ENCODE peak calls at places on chromosomes 6 and 20, in ten cellular contexts. One of them, this sample, is unnamed. For H3K9me3, the result is how much of the 10 kb centered on the place peaks cover.

GRCh38 chr6:132763269-132763668 is 5.6 kb upstream of the VNN2 start:
- DNase-seq in IMR-90: no peak
- DNase-seq in HCT116: no peak
- DNase-seq in right lobe of liver: no peak
- DNase-seq in uterus: no peak
- DNase-seq in adrenal gland: peak
- DNase-seq in hepatocyte: no peak
- DNase-seq in heart right ventricle: no peak
- DNase-seq in AG04450: no peak
- DNase-seq in PC-9: no peak
- DNase-seq in this sample: no peak

GRCh38 chr6:16929814-16930213 is 168.6 kb upstream of the ATXN1 start:
- DNase-seq in hepatocyte: peak
- DNase-seq in heart right ventricle: no peak
- DNase-seq in adrenal gland: no peak
- DNase-seq in IMR-90: peak
- DNase-seq in uterus: no peak
- DNase-seq in PC-9: no peak
- DNase-seq in AG04450: peak
- DNase-seq in HCT116: no peak
- DNase-seq in right lobe of liver: no peak
- DNase-seq in this sample: no peak

GRCh38 chr20:63639093-63639860 is 12.4 kb upstream of the GMEB2 start:
- DNase-seq in hepatocyte: no peak
- DNase-seq in heart right ventricle: peak
- DNase-seq in right lobe of liver: no peak
- DNase-seq in adrenal gland: no peak
- DNase-seq in HCT116: no peak
- DNase-seq in uterus: no peak
- DNase-seq in PC-9: no peak
- DNase-seq in IMR-90: no peak
- DNase-seq in AG04450: no peak
- DNase-seq in this sample: no peak

GRCh38 chr6:168765710-168766109 is 324.7 kb downstream of the SMOC2 start:
- DNase-seq in adrenal gland: no peak
- DNase-seq in HCT116: no peak
- DNase-seq in uterus: no peak
- DNase-seq in hepatocyte: no peak
- DNase-seq in AG04450: no peak
- DNase-seq in right lobe of liver: no peak
- DNase-seq in IMR-90: no peak
- DNase-seq in PC-9: no peak
- DNase-seq in heart right ventricle: no peak
- DNase-seq in this sample: no peak

GRCh38 chr6:31907158-31907813 is 5.4 kb upstream of the ZBTB12 start:
- DNase-seq in hepatocyte: no peak
- DNase-seq in uterus: peak
- DNase-seq in heart right ventricle: no peak
- DNase-seq in PC-9: no peak
- DNase-seq in IMR-90: peak
- DNase-seq in AG04450: peak
- DNase-seq in right lobe of liver: no peak
- DNase-seq in HCT116: no peak
- DNase-seq in adrenal gland: no peak
- DNase-seq in this sample: no peak

GRCh38 chr6:21085643-21086042 is 507.9 kb upstream of the SOX4 start:
- DNase-seq in AG04450: no peak
- DNase-seq in adrenal gland: no peak
- DNase-seq in hepatocyte: no peak
- DNase-seq in uterus: no peak
- DNase-seq in PC-9: no peak
- DNase-seq in heart right ventricle: no peak
- DNase-seq in IMR-90: no peak
- DNase-seq in HCT116: no peak
- DNase-seq in right lobe of liver: no peak
- DNase-seq in this sample: no peak

GRCh38 chr6:35056952-35057351 is 84.2 kb downstream of the TCP11 start:
- DNase-seq in PC-9: no peak
- DNase-seq in IMR-90: no peak
- DNase-seq in adrenal gland: no peak
- DNase-seq in hepatocyte: no peak
- DNase-seq in right lobe of liver: no peak
- DNase-seq in uterus: no peak
- DNase-seq in HCT116: no peak
- DNase-seq in heart right ventricle: no peak
- DNase-seq in AG04450: no peak
- DNase-seq in this sample: no peak

GRCh38 chr20:2756056-2756611 is 44.3 kb downstream of the CPXM1 start:
- DNase-seq in right lobe of liver: no peak
- DNase-seq in PC-9: peak
- DNase-seq in uterus: no peak
- DNase-seq in HCT116: peak
- DNase-seq in hepatocyte: peak
- DNase-seq in IMR-90: peak
- DNase-seq in heart right ventricle: no peak
- DNase-seq in AG04450: peak
- DNase-seq in adrenal gland: no peak
- DNase-seq in this sample: peak

DNA sequence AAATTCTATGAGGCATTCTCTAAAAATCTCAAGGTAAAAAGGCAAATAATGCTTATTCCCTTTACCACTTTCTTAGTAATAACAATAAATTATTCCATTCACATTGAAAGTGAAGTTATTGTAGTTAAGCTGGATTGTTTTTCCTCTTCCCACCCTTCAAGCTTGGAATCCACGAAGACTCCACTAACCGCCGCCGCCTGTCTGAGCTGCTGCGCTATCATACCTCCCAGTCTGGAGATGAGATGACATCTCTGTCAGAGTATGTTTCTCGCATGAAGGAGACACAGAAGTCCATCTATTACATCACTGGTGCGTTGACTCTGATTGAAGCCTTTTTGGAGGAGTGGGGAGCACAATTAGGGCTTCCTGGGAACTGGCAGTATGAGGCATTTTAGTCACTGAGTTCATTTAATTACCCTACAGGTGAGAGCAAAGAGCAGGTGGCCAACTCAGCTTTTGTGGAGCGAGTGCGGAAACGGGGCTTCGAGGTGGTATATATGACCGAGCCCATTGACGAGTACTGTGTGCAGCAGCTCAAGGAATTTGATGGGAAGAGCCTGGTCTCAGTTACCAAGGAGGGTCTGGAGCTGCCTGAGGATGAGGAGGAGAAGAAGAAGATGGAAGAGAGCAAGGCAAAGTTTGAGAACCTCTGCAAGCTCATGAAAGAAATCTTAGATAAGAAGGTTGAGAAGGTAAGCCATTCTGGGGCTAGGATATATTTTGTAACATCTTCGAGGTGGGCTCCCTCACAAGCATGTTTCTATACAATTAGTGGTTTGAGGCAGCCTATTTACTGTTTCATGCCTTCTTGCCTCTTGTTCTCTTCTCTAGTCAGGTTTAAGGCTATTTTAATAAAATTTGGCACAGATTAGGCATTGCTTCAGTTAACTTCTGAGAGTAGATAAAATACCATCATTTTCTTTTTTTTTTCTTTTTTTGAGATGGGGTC is 4.9 kb downstream of the HSP90AB1 start:
- DNase-seq in uterus: no peak
- DNase-seq in HCT116: no peak
- DNase-seq in adrenal gland: no peak
- DNase-seq in heart right ventricle: no peak
- DNase-seq in IMR-90: no peak
- DNase-seq in right lobe of liver: no peak
- DNase-seq in AG04450: no peak
- DNase-seq in PC-9: no peak
- DNase-seq in hepatocyte: no peak
- DNase-seq in this sample: no peak
- TF ChIP-seq CTCF in uterus: no peak
- TF ChIP-seq CTCF in HCT116: no peak
- TF ChIP-seq CTCF in adrenal gland: no peak
- TF ChIP-seq CTCF in heart right ventricle: no peak
- TF ChIP-seq CTCF in IMR-90: no peak
- TF ChIP-seq CTCF in right lobe of liver: no peak
- TF ChIP-seq CTCF in AG04450: no peak
- TF ChIP-seq CTCF in PC-9: no peak
- TF ChIP-seq CTCF in hepatocyte: no peak
- TF ChIP-seq CTCF in this sample: no peak

DNA sequence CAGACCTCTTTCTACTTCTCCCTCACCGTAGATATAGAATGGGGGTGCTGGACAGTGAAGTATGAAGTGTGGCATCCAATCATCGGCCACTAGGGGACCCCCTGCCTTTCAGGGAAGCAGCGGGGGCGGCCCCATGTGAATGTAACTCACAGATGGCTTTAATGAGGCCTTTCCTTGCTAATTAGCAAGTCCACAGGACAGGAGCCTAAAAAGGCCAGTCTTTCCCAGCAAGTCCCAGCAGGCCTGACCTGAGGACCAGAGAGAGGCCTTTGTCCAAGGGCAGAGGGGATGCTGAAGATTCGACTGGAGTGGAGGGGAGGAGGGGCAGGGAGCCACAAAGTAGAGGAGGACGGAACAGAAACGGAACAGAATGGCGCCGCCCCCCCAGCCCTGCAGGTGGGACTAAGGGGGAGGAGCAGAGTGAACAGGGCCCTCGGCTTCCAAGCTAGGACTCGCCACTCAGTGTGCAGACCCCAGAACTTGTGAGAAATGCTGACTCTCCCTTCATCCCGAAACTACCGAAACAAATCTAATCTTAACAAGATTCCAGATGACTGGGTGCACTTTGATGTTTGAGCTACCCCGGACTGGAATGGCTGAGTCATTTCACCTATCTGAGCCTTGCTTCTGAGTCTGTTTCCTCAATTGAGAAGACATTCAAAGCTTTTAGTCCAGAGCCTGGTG is 5.8 kb downstream of the C6orf132 start:
- DNase-seq in AG04450: peak
- DNase-seq in adrenal gland: no peak
- DNase-seq in hepatocyte: peak
- DNase-seq in IMR-90: peak
- DNase-seq in PC-9: no peak
- DNase-seq in right lobe of liver: no peak
- DNase-seq in uterus: no peak
- DNase-seq in HCT116: peak
- DNase-seq in heart right ventricle: no peak
- DNase-seq in this sample: peak
- H3K4me3 ChIP-seq in AG04450: no peak
- H3K4me3 ChIP-seq in adrenal gland: no peak
- H3K4me3 ChIP-seq in hepatocyte: no peak
- H3K4me3 ChIP-seq in IMR-90: no peak
- H3K4me3 ChIP-seq in PC-9: peak
- H3K4me3 ChIP-seq in right lobe of liver: no peak
- H3K4me3 ChIP-seq in uterus: no peak
- H3K4me3 ChIP-seq in HCT116: peak
- H3K4me3 ChIP-seq in heart right ventricle: no peak
- H3K4me3 ChIP-seq in this sample: no peak

GRCh38 chr6:106082735-106083398 is 3.3 kb upstream of the PRDM1 start:
- DNase-seq in right lobe of liver: no peak
- DNase-seq in IMR-90: peak
- DNase-seq in hepatocyte: no peak
- DNase-seq in adrenal gland: no peak
- DNase-seq in PC-9: no peak
- DNase-seq in AG04450: no peak
- DNase-seq in heart right ventricle: no peak
- DNase-seq in uterus: no peak
- DNase-seq in HCT116: no peak
- DNase-seq in this sample: no peak

GRCh38 chr6:106083618-106084017 is 2.5 kb upstream of the PRDM1 start:
- DNase-seq in AG04450: no peak
- DNase-seq in right lobe of liver: no peak
- DNase-seq in heart right ventricle: no peak
- DNase-seq in IMR-90: no peak
- DNase-seq in uterus: no peak
- DNase-seq in adrenal gland: no peak
- DNase-seq in hepatocyte: no peak
- DNase-seq in HCT116: no peak
- DNase-seq in PC-9: no peak
- DNase-seq in this sample: no peak

GRCh38 chr6:106084973-106085686 is 1.0 kb upstream of the PRDM1 start:
- DNase-seq in AG04450: no peak
- DNase-seq in PC-9: no peak
- DNase-seq in IMR-90: peak
- DNase-seq in hepatocyte: no peak
- DNase-seq in uterus: no peak
- DNase-seq in right lobe of liver: no peak
- DNase-seq in adrenal gland: no peak
- DNase-seq in HCT116: no peak
- DNase-seq in heart right ventricle: no peak
- DNase-seq in this sample: peak

GRCh38 chr6:106085687-106085983 is 501 bp upstream of the PRDM1 start:
- DNase-seq in HCT116: no peak
- DNase-seq in adrenal gland: no peak
- DNase-seq in uterus: no peak
- DNase-seq in hepatocyte: no peak
- DNase-seq in IMR-90: no peak
- DNase-seq in AG04450: no peak
- DNase-seq in PC-9: no peak
- DNase-seq in right lobe of liver: no peak
- DNase-seq in heart right ventricle: no peak
- DNase-seq in this sample: no peak

DNA sequence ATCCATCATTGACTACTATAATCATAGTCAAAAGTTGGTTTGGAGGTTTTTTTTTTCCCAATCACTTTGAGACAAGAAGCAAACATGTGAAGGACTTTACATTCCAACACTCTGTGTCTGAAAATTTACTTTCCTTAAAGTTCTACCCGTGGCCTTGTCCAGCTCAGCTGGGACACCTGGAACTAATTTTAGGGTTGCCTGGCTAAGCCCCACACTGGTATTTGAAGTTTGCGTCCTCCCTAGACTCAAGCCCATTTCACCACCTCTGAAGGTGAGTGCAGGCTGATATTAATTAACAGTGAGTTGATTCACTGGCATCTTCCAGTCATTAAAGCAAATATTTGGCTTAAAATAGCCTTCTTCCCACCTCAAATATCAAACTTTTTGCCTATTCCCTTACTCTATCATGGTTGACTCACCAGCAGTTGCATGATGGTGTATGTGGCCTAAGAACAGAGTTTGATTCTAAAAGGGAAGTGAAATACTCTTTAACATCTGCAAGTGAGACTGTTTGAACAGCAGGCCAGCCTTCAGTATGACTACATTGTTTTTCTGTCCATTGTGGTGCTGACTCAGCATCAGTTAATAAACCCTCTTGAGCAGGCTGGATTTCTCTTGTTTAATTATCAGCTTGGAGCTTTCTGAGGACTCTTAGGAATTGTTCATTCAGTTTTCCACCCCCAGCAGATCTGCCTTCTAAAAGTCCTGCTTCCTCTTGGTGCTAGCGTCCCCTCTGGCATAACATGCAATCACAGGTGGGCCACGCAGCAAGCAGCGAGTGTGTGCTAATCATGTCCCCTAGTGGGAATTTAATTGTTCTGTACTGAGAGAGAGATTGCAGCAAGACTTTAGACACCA is 1.8 kb upstream of the PRDM1 start:
- DNase-seq in heart right ventricle: no peak
- DNase-seq in right lobe of liver: no peak
- DNase-seq in hepatocyte: peak
- DNase-seq in PC-9: no peak
- DNase-seq in uterus: peak
- DNase-seq in HCT116: peak
- DNase-seq in adrenal gland: no peak
- DNase-seq in IMR-90: peak
- DNase-seq in AG04450: peak
- DNase-seq in this sample: peak
- H3K9me3 ChIP-seq in heart right ventricle: under half
- H3K9me3 ChIP-seq in right lobe of liver: under half
- H3K9me3 ChIP-seq in hepatocyte: under half
- H3K9me3 ChIP-seq in PC-9: under half
- H3K9me3 ChIP-seq in uterus: under half
- H3K9me3 ChIP-seq in HCT116: under half
- H3K9me3 ChIP-seq in adrenal gland: under half
- H3K9me3 ChIP-seq in IMR-90: under half
- H3K9me3 ChIP-seq in AG04450: under half
- H3K9me3 ChIP-seq in this sample: under half

GRCh38 chr20:45230631-45231030 is 9.5 kb downstream of the SEMG2 start:
- DNase-seq in AG04450: no peak
- DNase-seq in heart right ventricle: no peak
- DNase-seq in adrenal gland: no peak
- DNase-seq in IMR-90: no peak
- DNase-seq in hepatocyte: no peak
- DNase-seq in HCT116: no peak
- DNase-seq in right lobe of liver: no peak
- DNase-seq in uterus: no peak
- DNase-seq in PC-9: no peak
- DNase-seq in this sample: no peak

GRCh38 chr20:45226287-45226686 is 5.1 kb downstream of the SEMG2 start:
- DNase-seq in uterus: no peak
- DNase-seq in HCT116: no peak
- DNase-seq in IMR-90: no peak
- DNase-seq in right lobe of liver: no peak
- DNase-seq in heart right ventricle: no peak
- DNase-seq in adrenal gland: no peak
- DNase-seq in PC-9: no peak
- DNase-seq in AG04450: no peak
- DNase-seq in hepatocyte: no peak
- DNase-seq in this sample: no peak

DNA sequence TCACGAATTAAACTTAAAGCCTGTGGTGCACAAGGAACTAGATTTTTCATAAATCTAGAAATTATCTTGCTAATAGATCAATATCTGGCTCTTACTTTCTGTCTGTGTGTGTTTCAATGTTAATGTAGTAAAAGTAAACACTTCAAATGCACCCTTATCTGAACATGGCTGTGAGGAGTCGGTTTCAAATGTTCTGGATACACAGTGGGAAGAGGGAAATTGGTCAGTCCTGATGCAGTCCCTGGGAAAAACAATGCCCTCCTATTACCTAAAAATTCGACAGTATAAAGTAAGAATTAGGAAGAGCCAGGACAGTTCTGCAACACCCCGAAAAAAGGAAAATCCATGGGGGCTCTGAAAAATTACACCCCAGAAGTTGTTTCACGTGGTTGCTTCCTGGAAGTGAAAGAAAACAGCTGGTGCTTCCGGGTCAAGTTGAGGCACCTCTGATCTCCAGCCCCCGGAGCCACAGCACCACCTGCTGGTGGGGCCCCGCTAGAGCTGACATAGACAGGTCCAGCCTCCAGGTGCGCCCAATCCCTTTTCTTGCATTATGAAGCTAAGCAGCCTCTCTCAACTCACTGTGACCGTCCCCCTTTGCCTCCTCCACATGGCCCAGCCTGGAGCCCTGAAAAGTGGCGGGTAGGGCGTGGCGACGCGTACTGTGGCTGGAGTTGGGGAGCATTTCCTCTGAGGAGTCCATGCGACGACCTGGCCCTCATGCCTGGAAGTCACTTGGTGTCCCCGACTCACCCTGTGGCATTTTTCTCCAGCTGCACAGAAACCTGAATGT is 8.3 kb downstream of the SEMG2 start:
- DNase-seq in PC-9: peak
- DNase-seq in adrenal gland: no peak
- DNase-seq in heart right ventricle: peak
- DNase-seq in IMR-90: no peak
- DNase-seq in uterus: no peak
- DNase-seq in HCT116: peak
- DNase-seq in hepatocyte: peak
- DNase-seq in right lobe of liver: peak
- DNase-seq in AG04450: no peak
- DNase-seq in this sample: peak
- TF ChIP-seq CTCF in PC-9: peak
- TF ChIP-seq CTCF in adrenal gland: peak
- TF ChIP-seq CTCF in heart right ventricle: no peak
- TF ChIP-seq CTCF in IMR-90: peak
- TF ChIP-seq CTCF in uterus: no peak
- TF ChIP-seq CTCF in HCT116: peak
- TF ChIP-seq CTCF in hepatocyte: peak
- TF ChIP-seq CTCF in right lobe of liver: peak
- TF ChIP-seq CTCF in AG04450: peak
- TF ChIP-seq CTCF in this sample: peak

This sample was measured in WERI-Rb-1.